ENCODE peak calls at places on chromosomes 5 and 9, in five cellular contexts. N is Kasumi-1; O is GM23338; Q is choroid plexus epithelial cell; L is activated naive CD4-positive, alpha-beta T cell. D is an unnamed sample.

GRCh38 chr5:143014017-143014651 is 244.0 kb downstream of the ARHGAP26 start:
- DNase-seq in N (peak), L (no peak), O (peak), Q (peak), D (peak)

GRCh38 chr9:134296301-134297081 is 29.8 kb upstream of the RXRA start:
- DNase-seq in O (no peak), L (no peak), Q (no peak), N (no peak), D (no peak)

GRCh38 chr9:7536310-7536939 is 263.2 kb downstream of the DMAC1 start:
- DNase-seq in O (peak), L (no peak), Q (peak), N (peak), D (peak)

GRCh38 chr9:129610473-129611301 is 10.2 kb downstream of the C9orf50 start:
- DNase-seq in Q (peak), N (peak), L (peak), O (peak), D (peak)

GRCh38 chr5:35233121-35233520 is 2.8 kb upstream of the PRLR start:
- DNase-seq in Q (no peak), L (no peak), O (no peak), N (peak), D (no peak)

GRCh38 chr5:179792612-179793469 is 945 bp upstream of the LTC4S start:
- DNase-seq in N (no peak), O (no peak), L (no peak), Q (no peak), D (peak)

GRCh38 chr5:132426525-132427138 is 57.1 kb downstream of the SLC22A5 start:
- DNase-seq in N (peak), L (no peak), Q (peak), O (peak), D (peak)

GRCh38 chr5:154858972-154859950 is 834 bp downstream of the CNOT8 start:
- DNase-seq in N (peak), L (no peak), Q (peak), O (no peak), D (peak)

GRCh38 chr5:7902201-7902600 is 33.3 kb downstream of the MTRR start:
- DNase-seq in Q (no peak), O (no peak), L (no peak), N (no peak), D (no peak)

GRCh38 chr5:111719773-111720172 is 37.2 kb downstream of the NREP start:
- DNase-seq in O (no peak), N (no peak), L (no peak), Q (no peak), D (no peak)

GRCh38 chr9:15606667-15607472 is 54.0 kb downstream of the CCDC171 start:
- DNase-seq in L (no peak), O (peak), Q (peak), N (peak), D (peak)

GRCh38 chr5:77645158-77645994 is 6.9 kb upstream of the OTP start:
- DNase-seq in O (peak), Q (no peak), N (no peak), L (no peak), D (peak)

GRCh38 chr5:60671899-60672692 is 27.9 kb downstream of the DEPDC1B start:
- DNase-seq in L (no peak), Q (no peak), O (no peak), N (no peak), D (no peak)